ENCODE peak calls at places on chromosomes 7 and 10, in seven cellular contexts. F is brain microvascular endothelial cell, U is fibroblast of mammary gland, M is retinal pigment epithelial cell, N is WTC11, S is AG04450, H is hepatocyte. D is an unnamed sample.

GRCh38 chr7:151141855-151142685 is 25.4 kb downstream of the GBX1 start:
- DNase-seq in F (no peak), U (no peak), M (no peak), N (no peak), S (no peak), H (no peak), D (no peak)

GRCh38 chr10:93963434-93963833 is 30.3 kb upstream of the PLCE1 start:
- DNase-seq in F (no peak), U (no peak), M (no peak), N (no peak), S (no peak), H (no peak), D (no peak)

GRCh38 chr7:36749282-36749960 is 25.1 kb upstream of the AOAH start:
- DNase-seq in F (peak), U (peak), M (no peak), N (no peak), S (no peak), H (peak), D (peak)

GRCh38 chr10:79192677-79193003 is 123.9 kb downstream of the ZMIZ1 start:
- DNase-seq in F (no peak), U (peak), M (no peak), N (no peak), S (no peak), H (no peak), D (no peak)

GRCh38 chr10:17857040-17857439 is 47.9 kb downstream of the MRC1 start:
- DNase-seq in F (no peak), U (no peak), M (no peak), N (no peak), S (no peak), H (no peak), D (no peak)

GRCh38 chr7:128162666-128163065 is 78.4 kb upstream of the LEP start:
- DNase-seq in F (no peak), U (no peak), M (no peak), N (no peak), S (no peak), H (no peak), D (no peak)

GRCh38 chr10:29951441-29951931 is 107.9 kb downstream of the JCAD start:
- DNase-seq in F (peak), U (peak), M (no peak), N (peak), S (no peak), H (no peak), D (no peak)

GRCh38 chr7:22653981-22654380 is 73.0 kb upstream of the IL6 start:
- DNase-seq in F (no peak), U (no peak), M (no peak), N (no peak), S (no peak), H (no peak), D (no peak)

GRCh38 chr7:129950191-129950940 is 2.4 kb downstream of the UBE2H start:
- DNase-seq in F (peak), U (no peak), M (no peak), N (no peak), S (no peak), H (no peak), D (no peak)

GRCh38 chr7:52233248-52233647 is 802.2 kb upstream of the POM121L12 start:
- DNase-seq in F (no peak), U (no peak), M (no peak), N (no peak), S (no peak), H (no peak), D (no peak)

GRCh38 chr7:2527505-2528464 is 8.2 kb downstream of the LFNG start:
- DNase-seq in F (peak), U (peak), M (no peak), N (no peak), S (no peak), H (peak), D (no peak)

GRCh38 chr7:106140406-106141173 is 28.5 kb upstream of the SYPL1 start:
- DNase-seq in F (no peak), U (no peak), M (no peak), N (no peak), S (no peak), H (no peak), D (no peak)

GRCh38 chr10:16780338-16780880 is 36.8 kb downstream of the RSU1 start:
- DNase-seq in F (no peak), U (no peak), M (peak), N (no peak), S (no peak), H (no peak), D (no peak)

GRCh38 chr10:58586282-58586681 is 73.6 kb downstream of the BICC1 start:
- DNase-seq in F (no peak), U (no peak), M (no peak), N (no peak), S (no peak), H (no peak), D (no peak)

GRCh38 chr10:63236113-63236935 is 103.2 kb downstream of the NRBF2 start:
- DNase-seq in F (peak), U (peak), M (peak), N (no peak), S (peak), H (peak), D (peak)

GRCh38 chr10:289581-289980 is 154.3 kb downstream of the ZMYND11 start:
- DNase-seq in F (no peak), U (no peak), M (no peak), N (no peak), S (no peak), H (no peak), D (no peak)

GRCh38 chr7:55063036-55063435 is 44.2 kb downstream of the EGFR start:
- DNase-seq in F (no peak), U (peak), M (no peak), N (no peak), S (no peak), H (no peak), D (no peak)

GRCh38 chr10:91879514-91880170 is 29.6 kb downstream of the FGFBP3 start:
- DNase-seq in F (no peak), U (no peak), M (peak), N (no peak), S (no peak), H (no peak), D (no peak)

GRCh38 chr10:6037975-6038624 is 24.1 kb downstream of the IL2RA start:
- DNase-seq in F (no peak), U (no peak), M (no peak), N (no peak), S (no peak), H (no peak), D (no peak)

GRCh38 chr10:26085549-26085948 is 131.0 kb upstream of the GAD2 start:
- DNase-seq in F (no peak), U (no peak), M (no peak), N (peak), S (no peak), H (no peak), D (no peak)

GRCh38 chr10:6045600-6046457 is 16.3 kb downstream of the IL2RA start:
- DNase-seq in F (no peak), U (no peak), M (no peak), N (no peak), S (no peak), H (no peak), D (no peak)

GRCh38 chr10:82674036-82674435 is 799.0 kb downstream of the NRG3 start:
- DNase-seq in F (no peak), U (no peak), M (no peak), N (no peak), S (no peak), H (no peak), D (no peak)

GRCh38 chr10:58972576-58973234 is 203.7 kb upstream of the PHYHIPL start:
- DNase-seq in F (no peak), U (no peak), M (no peak), N (no peak), S (no peak), H (no peak), D (no peak)

GRCh38 chr7:29879609-29880008 is 73.3 kb downstream of the WIPF3 start:
- DNase-seq in F (peak), U (peak), M (no peak), N (no peak), S (no peak), H (no peak), D (no peak)

GRCh38 chr10:32318476-32318896 is 28.5 kb downstream of the EPC1 start:
- DNase-seq in F (no peak), U (peak), M (no peak), N (no peak), S (no peak), H (no peak), D (no peak)

GRCh38 chr10:102935510-102935909 is 17.4 kb downstream of the CNNM2 start:
- DNase-seq in F (no peak), U (no peak), M (no peak), N (no peak), S (no peak), H (no peak), D (no peak)

DNA sequence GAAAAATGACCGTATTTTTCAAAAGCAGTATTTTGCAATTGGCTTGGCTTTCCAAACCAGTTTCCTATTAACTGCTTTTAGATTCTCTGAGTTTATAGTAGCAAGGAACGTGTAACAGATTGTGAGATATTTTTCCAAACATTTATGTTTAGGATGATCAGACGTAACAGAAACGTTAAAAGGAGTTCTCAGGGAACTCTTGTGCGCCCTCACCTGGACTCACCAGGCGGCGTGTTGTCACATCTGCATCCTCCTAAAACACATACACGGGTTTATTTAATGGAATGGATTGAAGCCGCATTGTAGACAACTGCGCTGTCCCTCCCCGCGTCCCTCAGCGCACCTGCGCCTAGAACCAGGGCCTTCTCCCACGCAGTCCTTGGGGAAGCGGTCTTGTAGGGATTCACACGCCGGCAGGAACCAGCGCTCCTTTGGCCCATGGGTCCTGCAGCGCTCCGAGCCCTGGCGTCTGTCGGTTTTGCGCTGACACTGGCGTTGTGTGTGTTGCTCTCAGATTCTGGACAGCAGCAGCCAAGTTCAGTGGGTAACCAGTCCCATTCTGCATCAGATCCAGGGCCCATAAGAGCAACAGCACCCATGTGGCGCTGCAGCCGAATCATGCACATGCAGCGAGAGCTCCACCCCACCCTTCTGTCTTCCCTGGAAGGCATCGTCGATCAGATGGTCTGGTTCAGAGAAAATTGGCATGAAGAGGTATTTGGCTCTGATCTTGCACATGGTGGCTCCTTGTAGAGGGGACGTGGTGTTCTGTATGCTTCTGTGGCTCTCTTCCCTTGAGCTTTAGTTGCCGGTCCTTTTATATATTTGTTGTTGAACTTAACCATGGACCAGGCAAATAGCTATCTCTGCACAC is 114.9 kb downstream of the TRRAP start:
- DNase-seq in F (no peak), U (no peak), M (no peak), N (no peak), S (no peak), H (no peak), D (no peak)
- TF ChIP-seq CTCF in F (peak), U (no peak), M (peak), N (no peak), S (no peak), H (no peak), D (peak)

GRCh38 chr7:71509381-71509780 is 377.4 kb downstream of the GALNT17 start:
- DNase-seq in F (no peak), U (no peak), M (no peak), N (no peak), S (no peak), H (no peak), D (no peak)

GRCh38 chr7:71506822-71507221 is 374.9 kb downstream of the GALNT17 start:
- DNase-seq in F (no peak), U (no peak), M (no peak), N (no peak), S (no peak), H (no peak), D (no peak)

GRCh38 chr7:71507665-71508064 is 375.7 kb downstream of the GALNT17 start:
- DNase-seq in F (no peak), U (no peak), M (no peak), N (no peak), S (no peak), H (no peak), D (no peak)

GRCh38 chr7:71511361-71511807 is 379.4 kb downstream of the GALNT17 start:
- DNase-seq in F (no peak), U (peak), M (no peak), N (peak), S (no peak), H (no peak), D (no peak)
- TF ChIP-seq CTCF in F (no peak), U (peak), M (no peak), N (peak), S (no peak), H (peak), D (no peak)

DNA sequence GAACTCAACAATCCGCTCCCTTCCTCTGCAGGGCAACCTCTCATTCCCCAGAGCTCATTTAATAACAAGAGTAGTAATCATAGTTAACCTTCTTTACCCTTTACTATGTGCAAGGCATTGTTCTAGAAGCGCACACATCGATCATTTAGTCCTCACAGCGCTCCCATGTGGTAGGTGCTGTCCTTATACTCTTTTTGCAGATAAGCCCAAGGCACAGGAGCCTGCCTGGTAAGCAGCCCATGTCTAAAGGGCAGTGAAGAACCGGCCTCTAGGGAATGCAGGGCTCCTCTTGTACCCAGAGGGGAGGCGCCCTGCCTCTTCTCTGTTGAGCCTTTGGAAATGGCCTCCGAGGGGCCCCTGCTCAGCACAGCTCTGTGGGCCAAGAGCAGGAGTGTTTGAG is 14.3 kb downstream of the CHST3 start:
- DNase-seq in F (no peak), U (no peak), M (no peak), N (peak), S (no peak), H (no peak), D (no peak)
- TF ChIP-seq CTCF in F (peak), U (no peak), M (peak), N (no peak), S (no peak), H (peak), D (no peak)

GRCh38 chr7:91945476-91945875 is 4.8 kb downstream of the AKAP9 start:
- DNase-seq in F (peak), U (peak), M (no peak), N (no peak), S (peak), H (peak), D (no peak)
- TF ChIP-seq CTCF in F (peak), U (peak), M (no peak), N (no peak), S (peak), H (peak), D (peak)

GRCh38 chr10:101466016-101466912 is 112.3 kb downstream of the BTRC start:
- DNase-seq in F (no peak), U (no peak), M (no peak), N (no peak), S (no peak), H (no peak), D (no peak)
- TF ChIP-seq CTCF in F (no peak), U (no peak), M (no peak), N (no peak), S (no peak), H (no peak), D (no peak)

D was measured in epithelial cell of proximal tubule.